ENCODE peak calls at places on chromosomes 11 and 22, in five cellular contexts. One of them, this sample, is unnamed.
A peak's percentile ranks its signal among the peaks of the same experiment; 100 is the strongest.

GRCh38 chr22:23293720-23294119 is 113.4 kb downstream of the BCR start:
- DNase-seq in activated CD8-positive, alpha-beta T cell treated with anti-CD3 and anti-CD28 coated beads for 36 hours: no peak
- DNase-seq in kidney epithelial cell: no peak
- DNase-seq in thoracic aorta: no peak
- DNase-seq in right atrium auricular region: no peak
- DNase-seq in this sample: no peak

GRCh38 chr11:36088234-36088975 is 144.5 kb downstream of the LDLRAD3 start:
- DNase-seq in activated CD8-positive, alpha-beta T cell treated with anti-CD3 and anti-CD28 coated beads for 36 hours: no peak
- DNase-seq in kidney epithelial cell: no peak
- DNase-seq in thoracic aorta: no peak
- DNase-seq in right atrium auricular region: no peak
- DNase-seq in this sample: no peak

GRCh38 chr11:117535201-117535869 is 207.7 kb downstream of the CEP164 start:
- DNase-seq in activated CD8-positive, alpha-beta T cell treated with anti-CD3 and anti-CD28 coated beads for 36 hours: no peak
- DNase-seq in kidney epithelial cell: no peak
- DNase-seq in thoracic aorta: no peak
- DNase-seq in right atrium auricular region: peak; percentile 64
- DNase-seq in this sample: no peak

GRCh38 chr22:25081409-25081824 is 118.2 kb upstream of the CRYBB3 start:
- DNase-seq in activated CD8-positive, alpha-beta T cell treated with anti-CD3 and anti-CD28 coated beads for 36 hours: peak; percentile 79
- DNase-seq in kidney epithelial cell: no peak
- DNase-seq in thoracic aorta: no peak
- DNase-seq in right atrium auricular region: no peak
- DNase-seq in this sample: no peak

GRCh38 chr11:108985611-108986279 is 320.9 kb downstream of the DDX10 start:
- DNase-seq in activated CD8-positive, alpha-beta T cell treated with anti-CD3 and anti-CD28 coated beads for 36 hours: no peak
- DNase-seq in kidney epithelial cell: no peak
- DNase-seq in thoracic aorta: no peak
- DNase-seq in right atrium auricular region: no peak
- DNase-seq in this sample: no peak

GRCh38 chr11:10351768-10352641 is 47.1 kb downstream of the ADM start:
- DNase-seq in activated CD8-positive, alpha-beta T cell treated with anti-CD3 and anti-CD28 coated beads for 36 hours: no peak
- DNase-seq in kidney epithelial cell: peak; percentile 84
- DNase-seq in thoracic aorta: peak; percentile 22
- DNase-seq in right atrium auricular region: peak; percentile 87
- DNase-seq in this sample: no peak

GRCh38 chr11:97746832-97747231 is 1273.9 kb upstream of the CNTN5 start:
- DNase-seq in activated CD8-positive, alpha-beta T cell treated with anti-CD3 and anti-CD28 coated beads for 36 hours: no peak
- DNase-seq in kidney epithelial cell: no peak
- DNase-seq in thoracic aorta: no peak
- DNase-seq in right atrium auricular region: no peak
- DNase-seq in this sample: no peak

GRCh38 chr22:41481131-41481830 is 12.4 kb downstream of the ACO2 start:
- DNase-seq in activated CD8-positive, alpha-beta T cell treated with anti-CD3 and anti-CD28 coated beads for 36 hours: no peak
- DNase-seq in kidney epithelial cell: no peak
- DNase-seq in thoracic aorta: peak; percentile 25
- DNase-seq in right atrium auricular region: peak; percentile 66
- DNase-seq in this sample: peak; percentile 66

GRCh38 chr22:37898441-37899181 is 7.5 kb upstream of the MICALL1 start:
- DNase-seq in activated CD8-positive, alpha-beta T cell treated with anti-CD3 and anti-CD28 coated beads for 36 hours: no peak
- DNase-seq in kidney epithelial cell: no peak
- DNase-seq in thoracic aorta: no peak
- DNase-seq in right atrium auricular region: no peak
- DNase-seq in this sample: no peak

GRCh38 chr11:111694851-111695250 is 71.3 kb downstream of the PPP2R1B start:
- DNase-seq in activated CD8-positive, alpha-beta T cell treated with anti-CD3 and anti-CD28 coated beads for 36 hours: no peak
- DNase-seq in kidney epithelial cell: peak; percentile 80
- DNase-seq in thoracic aorta: no peak
- DNase-seq in right atrium auricular region: no peak
- DNase-seq in this sample: no peak

GRCh38 chr11:64849600-64850356 is 5.3 kb upstream of the CDC42BPG start:
- DNase-seq in activated CD8-positive, alpha-beta T cell treated with anti-CD3 and anti-CD28 coated beads for 36 hours: no peak
- DNase-seq in kidney epithelial cell: no peak
- DNase-seq in thoracic aorta: no peak
- DNase-seq in right atrium auricular region: no peak
- DNase-seq in this sample: no peak

GRCh38 chr11:8720868-8721739 is 38.5 kb downstream of the RPL27A start:
- DNase-seq in activated CD8-positive, alpha-beta T cell treated with anti-CD3 and anti-CD28 coated beads for 36 hours: no peak
- DNase-seq in kidney epithelial cell: no peak
- DNase-seq in thoracic aorta: no peak
- DNase-seq in right atrium auricular region: no peak
- DNase-seq in this sample: no peak

GRCh38 chr22:20044495-20045151 is 23.7 kb downstream of the TANGO2 start:
- DNase-seq in activated CD8-positive, alpha-beta T cell treated with anti-CD3 and anti-CD28 coated beads for 36 hours: no peak
- DNase-seq in kidney epithelial cell: no peak
- DNase-seq in thoracic aorta: no peak
- DNase-seq in right atrium auricular region: no peak
- DNase-seq in this sample: no peak

GRCh38 chr11:37988031-37988430 is 1390.0 kb upstream of the RAG2 start:
- DNase-seq in activated CD8-positive, alpha-beta T cell treated with anti-CD3 and anti-CD28 coated beads for 36 hours: no peak
- DNase-seq in kidney epithelial cell: no peak
- DNase-seq in thoracic aorta: no peak
- DNase-seq in right atrium auricular region: no peak
- DNase-seq in this sample: no peak

GRCh38 chr22:32714458-32715250 is 86.9 kb upstream of the TIMP3 start:
- DNase-seq in activated CD8-positive, alpha-beta T cell treated with anti-CD3 and anti-CD28 coated beads for 36 hours: no peak
- DNase-seq in kidney epithelial cell: no peak
- DNase-seq in thoracic aorta: no peak
- DNase-seq in right atrium auricular region: no peak
- DNase-seq in this sample: no peak

GRCh38 chr22:23632178-23632577 is at the start of gene DRICH1:
- DNase-seq in activated CD8-positive, alpha-beta T cell treated with anti-CD3 and anti-CD28 coated beads for 36 hours: peak; percentile 45
- DNase-seq in kidney epithelial cell: no peak
- DNase-seq in thoracic aorta: no peak
- DNase-seq in right atrium auricular region: no peak
- DNase-seq in this sample: no peak

GRCh38 chr22:20965888-20966855 is 883 bp upstream of the AIFM3 start:
- DNase-seq in activated CD8-positive, alpha-beta T cell treated with anti-CD3 and anti-CD28 coated beads for 36 hours: no peak
- DNase-seq in kidney epithelial cell: no peak
- DNase-seq in thoracic aorta: no peak
- DNase-seq in right atrium auricular region: no peak
- DNase-seq in this sample: no peak

GRCh38 chr22:47776329-47776728 is 1013.9 kb downstream of the TBC1D22A start:
- DNase-seq in activated CD8-positive, alpha-beta T cell treated with anti-CD3 and anti-CD28 coated beads for 36 hours: no peak
- DNase-seq in kidney epithelial cell: no peak
- DNase-seq in thoracic aorta: no peak
- DNase-seq in right atrium auricular region: no peak
- DNase-seq in this sample: no peak

GRCh38 chr22:47207846-47208554 is 445.6 kb downstream of the TBC1D22A start:
- DNase-seq in activated CD8-positive, alpha-beta T cell treated with anti-CD3 and anti-CD28 coated beads for 36 hours: no peak
- DNase-seq in kidney epithelial cell: no peak
- DNase-seq in thoracic aorta: no peak
- DNase-seq in right atrium auricular region: no peak
- DNase-seq in this sample: no peak

GRCh38 chr11:27213232-27213660 is 149.8 kb downstream of the CCDC34 start:
- DNase-seq in activated CD8-positive, alpha-beta T cell treated with anti-CD3 and anti-CD28 coated beads for 36 hours: no peak
- DNase-seq in kidney epithelial cell: peak; percentile 39
- DNase-seq in thoracic aorta: no peak
- DNase-seq in right atrium auricular region: no peak
- DNase-seq in this sample: no peak

GRCh38 chr11:1198766-1199688 is 23.8 kb upstream of the MUC5B start:
- DNase-seq in activated CD8-positive, alpha-beta T cell treated with anti-CD3 and anti-CD28 coated beads for 36 hours: no peak
- DNase-seq in kidney epithelial cell: no peak
- DNase-seq in thoracic aorta: no peak
- DNase-seq in right atrium auricular region: no peak
- DNase-seq in this sample: peak; percentile 94

GRCh38 chr11:32304521-32304920 is 130.8 kb downstream of the WT1 start:
- DNase-seq in activated CD8-positive, alpha-beta T cell treated with anti-CD3 and anti-CD28 coated beads for 36 hours: no peak
- DNase-seq in kidney epithelial cell: no peak
- DNase-seq in thoracic aorta: no peak
- DNase-seq in right atrium auricular region: no peak
- DNase-seq in this sample: no peak

GRCh38 chr11:40722179-40722795 is 737.2 kb downstream of the LRRC4C start:
- DNase-seq in activated CD8-positive, alpha-beta T cell treated with anti-CD3 and anti-CD28 coated beads for 36 hours: peak; percentile 9
- DNase-seq in kidney epithelial cell: peak; percentile 1
- DNase-seq in thoracic aorta: no peak
- DNase-seq in right atrium auricular region: no peak
- DNase-seq in this sample: no peak

GRCh38 chr11:100928426-100928825 is 201.2 kb downstream of the PGR start:
- DNase-seq in activated CD8-positive, alpha-beta T cell treated with anti-CD3 and anti-CD28 coated beads for 36 hours: no peak
- DNase-seq in kidney epithelial cell: no peak
- DNase-seq in thoracic aorta: no peak
- DNase-seq in right atrium auricular region: no peak
- DNase-seq in this sample: no peak

GRCh38 chr11:87722756-87723599 is 452.3 kb downstream of the RAB38 start:
- DNase-seq in activated CD8-positive, alpha-beta T cell treated with anti-CD3 and anti-CD28 coated beads for 36 hours: peak; percentile 9
- DNase-seq in kidney epithelial cell: no peak
- DNase-seq in thoracic aorta: no peak
- DNase-seq in right atrium auricular region: no peak
- DNase-seq in this sample: no peak

GRCh38 chr11:87719311-87720073 is 455.8 kb downstream of the RAB38 start:
- DNase-seq in activated CD8-positive, alpha-beta T cell treated with anti-CD3 and anti-CD28 coated beads for 36 hours: no peak
- DNase-seq in kidney epithelial cell: no peak
- DNase-seq in thoracic aorta: no peak
- DNase-seq in right atrium auricular region: no peak
- DNase-seq in this sample: no peak

GRCh38 chr11:87726511-87726910 is 448.7 kb downstream of the RAB38 start:
- DNase-seq in activated CD8-positive, alpha-beta T cell treated with anti-CD3 and anti-CD28 coated beads for 36 hours: no peak
- DNase-seq in kidney epithelial cell: no peak
- DNase-seq in thoracic aorta: no peak
- DNase-seq in right atrium auricular region: no peak
- DNase-seq in this sample: no peak

GRCh38 chr11:87724358-87724757 is 450.9 kb downstream of the RAB38 start:
- DNase-seq in activated CD8-positive, alpha-beta T cell treated with anti-CD3 and anti-CD28 coated beads for 36 hours: no peak
- DNase-seq in kidney epithelial cell: no peak
- DNase-seq in thoracic aorta: no peak
- DNase-seq in right atrium auricular region: no peak
- DNase-seq in this sample: no peak
- TF ChIP-seq CTCF in activated CD8-positive, alpha-beta T cell treated with anti-CD3 and anti-CD28 coated beads for 36 hours: no peak
- TF ChIP-seq CTCF in kidney epithelial cell: no peak
- TF ChIP-seq CTCF in thoracic aorta: no peak
- TF ChIP-seq CTCF in right atrium auricular region: no peak
- TF ChIP-seq CTCF in this sample: no peak

DNA sequence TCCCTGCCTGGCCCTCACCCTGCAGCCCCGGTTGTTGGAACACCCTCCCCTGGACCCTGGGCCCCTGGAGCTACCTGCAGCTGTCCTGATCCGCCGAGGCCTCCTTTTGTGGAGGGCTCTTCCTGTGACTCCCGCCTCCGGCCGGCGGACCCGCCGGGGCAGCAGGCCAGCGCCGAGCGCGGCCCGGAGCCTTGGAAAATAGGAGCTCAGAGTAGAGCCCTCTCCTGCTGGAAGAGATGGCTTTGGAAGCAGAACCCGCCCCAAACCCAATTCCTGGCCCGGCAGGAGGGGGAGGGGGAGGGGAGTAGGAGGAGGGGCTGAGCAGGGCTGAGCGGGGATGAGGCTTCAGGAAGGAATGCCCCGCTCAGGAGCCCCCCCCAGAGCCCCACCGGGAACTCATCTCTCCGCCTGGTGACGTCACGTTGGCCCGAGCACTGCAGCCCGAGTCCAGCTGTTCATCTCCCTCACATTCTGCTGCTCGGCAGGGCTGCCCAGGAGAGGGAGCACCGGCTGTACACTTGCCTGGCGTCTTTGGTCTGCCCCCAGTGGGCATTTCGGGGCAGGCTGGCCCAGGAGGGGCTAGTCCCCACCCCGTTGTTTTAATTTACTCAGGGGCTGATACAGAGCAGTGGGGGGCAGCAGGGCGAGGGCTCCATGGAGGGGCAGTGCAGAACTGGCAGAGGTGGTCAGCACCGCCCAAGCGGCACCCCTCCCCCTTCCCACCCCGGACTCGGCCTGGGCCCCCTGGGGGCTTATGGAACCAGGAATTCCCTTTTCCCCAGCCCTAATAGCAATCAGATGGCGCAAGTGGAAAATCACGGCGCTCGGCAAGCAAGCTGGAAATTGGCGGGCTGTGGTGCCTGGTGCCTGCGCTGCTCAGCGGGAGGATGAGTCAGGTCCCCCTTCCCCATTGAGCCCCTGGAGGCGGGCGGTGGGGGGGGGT is at the start of gene MRGPRF:
- DNase-seq in activated CD8-positive, alpha-beta T cell treated with anti-CD3 and anti-CD28 coated beads for 36 hours: peak; percentile 17
- DNase-seq in kidney epithelial cell: no peak
- DNase-seq in thoracic aorta: peak; percentile 91
- DNase-seq in right atrium auricular region: peak; percentile 96
- DNase-seq in this sample: no peak
- TF ChIP-seq CTCF in activated CD8-positive, alpha-beta T cell treated with anti-CD3 and anti-CD28 coated beads for 36 hours: no peak
- TF ChIP-seq CTCF in kidney epithelial cell: peak; percentile 67
- TF ChIP-seq CTCF in thoracic aorta: peak; percentile 72
- TF ChIP-seq CTCF in right atrium auricular region: peak; percentile 22
- TF ChIP-seq CTCF in this sample: peak; percentile 80

DNA sequence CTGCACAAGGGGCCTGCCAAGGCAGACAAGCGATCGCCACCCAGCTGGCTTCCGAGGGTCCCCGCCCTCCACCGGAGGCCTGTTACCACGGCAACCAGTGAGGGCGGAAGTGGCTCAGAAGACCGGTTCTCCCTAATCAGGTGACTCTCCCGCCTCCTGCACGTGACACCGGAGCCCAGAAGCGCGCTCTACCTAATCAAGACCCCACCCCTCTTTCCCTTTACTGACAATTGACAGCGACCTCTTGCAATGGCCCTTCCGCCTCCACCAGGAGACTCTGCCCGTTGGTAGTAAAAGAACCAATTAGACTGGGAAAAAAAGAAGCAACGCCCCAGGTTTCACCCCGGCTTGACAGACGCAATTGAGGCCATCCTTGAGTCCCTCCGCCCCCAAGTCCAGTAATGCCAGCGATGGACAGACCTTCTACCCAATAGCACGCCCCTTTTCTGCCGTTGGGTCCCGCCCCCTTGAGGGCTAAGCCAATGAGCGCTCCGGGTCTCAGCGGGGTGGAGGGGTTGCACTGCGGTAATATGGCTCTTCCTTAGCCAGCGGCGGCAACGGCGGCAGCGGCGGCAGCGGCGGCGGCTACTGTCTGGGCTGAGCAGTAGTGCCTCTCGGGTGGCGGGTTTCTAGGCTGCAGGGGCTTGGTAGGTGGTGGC is at the start of gene UVRAG:
- DNase-seq in activated CD8-positive, alpha-beta T cell treated with anti-CD3 and anti-CD28 coated beads for 36 hours: peak; percentile 98
- DNase-seq in kidney epithelial cell: peak; percentile 98
- DNase-seq in thoracic aorta: peak; percentile 98
- DNase-seq in right atrium auricular region: peak; percentile 99
- DNase-seq in this sample: peak; percentile 99
- TF ChIP-seq CTCF in activated CD8-positive, alpha-beta T cell treated with anti-CD3 and anti-CD28 coated beads for 36 hours: no peak
- TF ChIP-seq CTCF in kidney epithelial cell: no peak
- TF ChIP-seq CTCF in thoracic aorta: peak; percentile 12
- TF ChIP-seq CTCF in right atrium auricular region: no peak
- TF ChIP-seq CTCF in this sample: no peak

DNA sequence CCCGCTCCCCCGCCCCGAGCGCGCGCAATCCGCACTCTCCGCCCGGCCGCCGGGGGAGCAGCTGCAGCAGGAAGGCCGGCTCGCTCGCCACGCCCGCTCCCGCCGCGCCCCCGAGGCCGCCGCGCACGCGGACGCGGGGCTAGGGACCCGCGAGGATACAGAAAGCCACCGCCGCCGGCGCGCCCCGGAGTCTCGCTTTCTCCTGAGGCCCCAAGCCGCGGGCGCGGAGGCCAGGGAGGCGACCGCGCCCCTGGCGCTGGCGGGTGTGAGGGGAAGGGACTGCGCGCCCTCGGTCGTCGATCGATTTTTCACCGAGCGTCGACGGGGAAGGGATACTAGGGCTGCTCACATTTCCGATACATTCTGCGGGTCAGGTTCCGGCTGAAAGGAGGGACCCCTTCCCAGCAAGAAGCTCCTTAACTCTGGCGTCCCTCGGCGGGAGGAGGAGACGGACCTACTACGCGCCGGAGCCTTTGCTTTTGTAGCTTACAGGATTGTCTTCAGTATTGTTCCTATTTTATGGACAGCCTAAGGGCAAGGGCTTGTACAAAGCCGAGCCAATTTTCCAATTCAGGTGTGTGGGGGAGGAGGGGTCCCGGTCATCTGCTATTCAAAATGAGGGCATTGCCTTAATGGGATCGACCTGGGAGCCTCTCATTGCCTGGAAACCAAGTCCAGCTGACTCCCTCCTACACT is 416 bp upstream of the GAB2 start:
- DNase-seq in activated CD8-positive, alpha-beta T cell treated with anti-CD3 and anti-CD28 coated beads for 36 hours: peak; percentile 76
- DNase-seq in kidney epithelial cell: no peak
- DNase-seq in thoracic aorta: no peak
- DNase-seq in right atrium auricular region: peak; percentile 75
- DNase-seq in this sample: no peak
- TF ChIP-seq CTCF in activated CD8-positive, alpha-beta T cell treated with anti-CD3 and anti-CD28 coated beads for 36 hours: peak; percentile 24
- TF ChIP-seq CTCF in kidney epithelial cell: no peak
- TF ChIP-seq CTCF in thoracic aorta: no peak
- TF ChIP-seq CTCF in right atrium auricular region: no peak
- TF ChIP-seq CTCF in this sample: peak; percentile 51